ENCODE peak calls at places on chromosomes 7 and 10, in four cellular contexts. N, Z, S and R are unnamed samples.

GRCh38 chr10:72784551-72785421 is 92.8 kb downstream of the MCU start:
- DNase-seq in N (no peak), Z (no peak), S (peak), R (peak)

GRCh38 chr10:7417103-7417623 is 6.3 kb upstream of the SFMBT2 start:
- DNase-seq in N (no peak), Z (peak), S (no peak), R (peak)

GRCh38 chr10:102612964-102613275 is 31.4 kb upstream of the TRIM8 start:
- DNase-seq in N (no peak), Z (no peak), S (no peak), R (no peak)

GRCh38 chr7:91050677-91051076 is 213.6 kb upstream of the FZD1 start:
- DNase-seq in N (no peak), Z (peak), S (no peak), R (no peak)

GRCh38 chr7:92612501-92612900 is 22.3 kb upstream of the FAM133B start:
- DNase-seq in N (no peak), Z (no peak), S (no peak), R (no peak)

GRCh38 chr7:45601816-45602540 is 27.8 kb downstream of the ADCY1 start:
- DNase-seq in N (no peak), Z (no peak), S (no peak), R (no peak)

GRCh38 chr7:28477041-28477442 is 64.7 kb downstream of the CREB5 start:
- DNase-seq in N (no peak), Z (no peak), S (no peak), R (no peak)

GRCh38 chr7:70618020-70618551 is 513.9 kb upstream of the GALNT17 start:
- DNase-seq in N (no peak), Z (no peak), S (no peak), R (no peak)

GRCh38 chr7:87013136-87013840 is 46.2 kb downstream of the ELAPOR2 start:
- DNase-seq in N (no peak), Z (no peak), S (no peak), R (no peak)

GRCh38 chr10:86079088-86079487 is 287.5 kb downstream of the GRID1 start:
- DNase-seq in N (no peak), Z (no peak), S (no peak), R (no peak)

GRCh38 chr7:76315372-76315771 is 12.9 kb downstream of the HSPB1 start:
- DNase-seq in N (no peak), Z (no peak), S (peak), R (no peak)

GRCh38 chr10:90020506-90020905 is 319.1 kb downstream of the KIF20B start:
- DNase-seq in N (no peak), Z (no peak), S (no peak), R (no peak)

GRCh38 chr7:50962962-50963374 is 180.3 kb upstream of the GRB10 start:
- DNase-seq in N (no peak), Z (no peak), S (peak), R (no peak)

GRCh38 chr10:35259769-35260397 is 76.4 kb upstream of the CCNY start:
- DNase-seq in N (no peak), Z (no peak), S (no peak), R (peak)

GRCh38 chr7:116239434-116239833 is 29.1 kb downstream of the TES start:
- DNase-seq in N (no peak), Z (no peak), S (no peak), R (no peak)

GRCh38 chr10:59006511-59007306 is 169.7 kb upstream of the PHYHIPL start:
- DNase-seq in N (no peak), Z (peak), S (no peak), R (no peak)

GRCh38 chr7:28754027-28754426 is 204.1 kb downstream of the TRIL start:
- DNase-seq in N (no peak), Z (peak), S (no peak), R (peak)

GRCh38 chr7:155214328-155214986 is 83.2 kb upstream of the INSIG1 start:
- DNase-seq in N (no peak), Z (no peak), S (no peak), R (no peak)

GRCh38 chr10:29378106-29378505 is 89.2 kb downstream of the LYZL1 start:
- DNase-seq in N (no peak), Z (no peak), S (no peak), R (no peak)

GRCh38 chr7:43004076-43004475 is 71.9 kb downstream of the MRPL32 start:
- DNase-seq in N (no peak), Z (peak), S (no peak), R (peak)

GRCh38 chr10:129621694-129622093 is 154.7 kb downstream of the MGMT start:
- DNase-seq in N (no peak), Z (no peak), S (no peak), R (peak)

GRCh38 chr10:94183666-94184264 is 179.0 kb downstream of the NOC3L start:
- DNase-seq in N (no peak), Z (peak), S (no peak), R (peak)

GRCh38 chr10:30529373-30529998 is 95.5 kb downstream of the MAP3K8 start:
- DNase-seq in N (no peak), Z (peak), S (peak), R (no peak)

GRCh38 chr7:50795831-50796230 is 13.1 kb upstream of the GRB10 start:
- DNase-seq in N (no peak), Z (no peak), S (no peak), R (no peak)

GRCh38 chr10:124329368-124329767 is 89.4 kb downstream of the OAT start:
- DNase-seq in N (no peak), Z (no peak), S (no peak), R (no peak)

GRCh38 chr7:86920154-86920553 is 139.3 kb downstream of the ELAPOR2 start:
- DNase-seq in N (no peak), Z (no peak), S (no peak), R (no peak)

GRCh38 chr10:79446451-79447020 is 1.1 kb upstream of the ZCCHC24 start:
- DNase-seq in N (no peak), Z (no peak), S (peak), R (no peak)

GRCh38 chr7:158228986-158229385 is 358.6 kb downstream of the PTPRN2 start:
- DNase-seq in N (peak), Z (no peak), S (no peak), R (no peak)

GRCh38 chr7:83413831-83414230 is 235.1 kb downstream of the SEMA3E start:
- DNase-seq in N (no peak), Z (no peak), S (no peak), R (peak)

GRCh38 chr7:48426966-48427555 is 255.8 kb downstream of the ABCA13 start:
- DNase-seq in N (no peak), Z (no peak), S (peak), R (no peak)

GRCh38 chr7:28990200-28990960 is 32.2 kb upstream of the TRIL start:
- DNase-seq in N (no peak), Z (no peak), S (no peak), R (peak)

GRCh38 chr10:126417220-126417825 is 29.0 kb upstream of the ADAM12 start:
- DNase-seq in N (no peak), Z (no peak), S (no peak), R (no peak)

GRCh38 chr7:111329367-111330234 is 232.7 kb downstream of the IMMP2L start:
- DNase-seq in N (no peak), Z (peak), S (no peak), R (peak)

GRCh38 chr7:134154581-134155130 is 27.5 kb downstream of the LRGUK start:
- DNase-seq in N (no peak), Z (no peak), S (no peak), R (no peak)

GRCh38 chr7:157637216-157637954 is 300.6 kb downstream of the DNAJB6 start:
- DNase-seq in N (no peak), Z (no peak), S (no peak), R (no peak)

GRCh38 chr10:43001427-43001795 is 75.5 kb upstream of the RET start:
- DNase-seq in N (no peak), Z (no peak), S (no peak), R (no peak)

GRCh38 chr10:42781893-42782445 is 626 bp upstream of the BMS1 start:
- DNase-seq in N (no peak), Z (peak), S (peak), R (peak)

GRCh38 chr10:126921974-126922525 is 16.8 kb downstream of the DOCK1 start:
- DNase-seq in N (no peak), Z (no peak), S (no peak), R (no peak)

GRCh38 chr7:142808461-142808801 is 37.7 kb downstream of the PRSS2 start:
- DNase-seq in N (no peak), Z (no peak), S (no peak), R (no peak)

GRCh38 chr10:26843736-26844135 is 17.0 kb downstream of the ABI1 start:
- DNase-seq in N (no peak), Z (no peak), S (no peak), R (no peak)

GRCh38 chr10:97059006-97059871 is 126.5 kb downstream of the SLIT1 start:
- DNase-seq in N (no peak), Z (no peak), S (no peak), R (no peak)
- TF ChIP-seq CTCF in N (peak), Z (no peak), S (no peak), R (no peak)

DNA sequence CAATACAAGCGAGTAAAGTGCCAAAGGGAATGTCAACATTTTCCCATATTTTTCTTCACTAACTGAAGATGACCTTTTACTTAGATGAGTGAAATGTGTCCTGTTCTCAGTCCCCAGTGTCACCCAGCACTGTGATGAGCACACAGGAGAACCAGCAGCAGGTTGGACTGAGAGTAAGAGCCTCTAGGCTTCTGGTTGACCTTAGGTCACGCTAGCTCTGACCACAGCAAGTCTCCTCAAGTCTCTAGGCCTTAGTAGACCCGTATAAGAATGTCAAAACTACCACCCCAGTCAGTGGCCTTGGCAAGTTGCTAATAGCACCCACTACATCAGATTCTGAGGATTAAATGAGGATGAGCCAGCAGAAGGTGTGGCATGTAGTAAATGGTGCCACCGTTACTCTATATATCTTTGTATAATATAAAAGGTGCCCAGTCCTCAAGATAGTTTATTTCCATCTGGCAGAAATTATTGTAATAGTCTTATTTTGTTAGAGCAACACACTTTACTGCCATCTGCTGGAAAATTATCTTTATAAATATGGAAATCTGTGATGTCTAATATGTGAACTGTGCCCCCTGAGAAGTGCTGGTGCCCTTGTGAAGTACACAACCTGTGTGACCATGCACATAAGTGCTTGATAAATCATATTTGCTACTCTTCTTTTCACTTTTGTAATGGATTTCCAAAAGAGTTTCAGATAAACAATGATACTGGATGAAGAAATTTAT is 75.7 kb downstream of the SPAG6 start:
- DNase-seq in N (no peak), Z (peak), S (no peak), R (peak)
- TF ChIP-seq CTCF in N (peak), Z (no peak), S (peak), R (peak)

DNA sequence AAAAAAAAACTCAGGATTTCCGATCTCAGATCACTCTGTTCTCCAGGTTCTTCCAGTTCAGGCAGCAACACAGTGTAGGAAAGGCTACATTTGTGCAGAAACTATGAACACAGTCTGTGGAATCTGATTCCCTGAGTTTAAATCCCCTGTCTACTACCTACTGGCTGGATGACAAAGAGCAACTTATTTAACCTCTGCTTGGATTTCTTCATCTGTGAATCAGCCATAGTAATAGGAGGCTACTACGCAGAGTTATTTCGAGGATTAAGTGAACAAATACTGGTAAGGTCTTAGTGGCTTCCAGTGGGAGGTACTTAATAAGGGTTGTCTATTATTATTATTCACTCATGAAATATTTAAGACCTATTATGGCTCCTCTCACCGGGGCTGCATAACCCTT is 44.3 kb upstream of the PDCD4 start:
- DNase-seq in N (no peak), Z (no peak), S (no peak), R (no peak)
- TF ChIP-seq CTCF in N (no peak), Z (no peak), S (no peak), R (no peak)

DNA sequence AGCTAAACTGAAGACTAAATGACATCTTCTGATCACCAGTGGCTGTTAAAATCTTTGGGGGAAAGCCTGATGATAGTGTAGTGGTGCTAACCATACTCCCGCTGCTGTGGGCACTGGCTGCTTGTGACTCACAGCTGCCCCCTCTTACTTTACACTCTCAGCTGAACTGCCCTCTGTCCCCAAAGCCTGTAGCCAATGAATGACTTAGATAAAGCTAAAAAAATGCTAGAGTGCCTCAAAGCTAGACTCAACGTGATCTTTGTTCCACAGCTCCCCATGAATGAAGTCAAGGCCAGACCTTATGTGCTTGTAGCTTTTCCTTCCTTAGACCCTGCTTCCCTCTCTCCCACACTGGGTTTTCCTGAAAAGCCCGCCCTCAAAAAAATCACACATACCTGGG is 6.5 kb downstream of the ZC3HAV1L start:
- DNase-seq in N (no peak), Z (no peak), S (no peak), R (no peak)
- TF ChIP-seq CTCF in N (no peak), Z (no peak), S (no peak), R (no peak)

DNA sequence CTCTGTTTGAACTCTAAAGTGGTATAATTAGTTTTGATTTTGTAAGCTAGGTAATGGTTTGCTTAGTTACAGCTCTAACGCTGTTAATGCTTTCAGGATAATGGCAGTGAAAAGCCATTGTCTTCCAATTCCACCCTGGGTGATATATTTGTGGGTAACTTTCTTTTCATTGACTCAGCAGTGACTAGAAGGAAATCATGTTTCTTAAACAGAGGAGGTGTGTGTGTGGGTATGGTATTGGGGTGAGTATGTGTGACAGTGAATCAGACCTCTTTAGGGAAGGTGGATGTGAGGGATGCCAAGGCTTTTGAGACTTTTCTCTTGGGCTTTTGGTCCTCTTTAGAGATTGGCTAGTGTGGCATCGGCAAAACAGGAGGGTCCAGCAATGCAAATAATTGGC is 13.6 kb downstream of the ENTPD7 start:
- DNase-seq in N (no peak), Z (no peak), S (no peak), R (no peak)
- TF ChIP-seq CTCF in N (no peak), Z (no peak), S (no peak), R (no peak)

GRCh38 chr7:27143022-27143949 is at the start of gene HOXA5:
- DNase-seq in N (no peak), Z (peak), S (peak), R (peak)
- TF ChIP-seq CTCF in N (peak), Z (no peak), S (peak), R (peak)

GRCh38 chr10:100730739-100731602 is 14.4 kb upstream of the PAX2 start:
- DNase-seq in N (no peak), Z (peak), S (no peak), R (no peak)

GRCh38 chr10:100729877-100730738 is 15.3 kb upstream of the PAX2 start:
- DNase-seq in N (no peak), Z (no peak), S (no peak), R (no peak)

GRCh38 chr10:100731603-100732596 is 13.5 kb upstream of the PAX2 start:
- DNase-seq in N (no peak), Z (no peak), S (no peak), R (no peak)

GRCh38 chr10:100727808-100728207 is 17.6 kb upstream of the PAX2 start:
- DNase-seq in N (no peak), Z (no peak), S (no peak), R (no peak)

GRCh38 chr10:100728928-100729876 is 16.2 kb upstream of the PAX2 start:
- DNase-seq in N (peak), Z (peak), S (no peak), R (peak)
- TF ChIP-seq CTCF in N (peak), Z (peak), S (peak), R (peak)

GRCh38 chr10:70866424-70866823 is 21.9 kb downstream of the PCBD1 start:
- DNase-seq in N (no peak), Z (peak), S (no peak), R (no peak)
- TF ChIP-seq CTCF in N (no peak), Z (no peak), S (no peak), R (no peak)

GRCh38 chr7:120819861-120820260 is 38.1 kb downstream of the TSPAN12 start:
- DNase-seq in N (no peak), Z (peak), S (no peak), R (no peak)
- TF ChIP-seq CTCF in N (no peak), Z (no peak), S (no peak), R (no peak)